ENCODE peak calls at places on chromosome X, in seven cellular contexts. O is H1, B is K562, D is A549, T is WTC11, P is endothelial cell of umbilical vein, I is SK-N-SH. Z is an unnamed sample.

GRCh38 chrX:26253526-26253925 is 37.6 kb downstream of the MAGEB5 start:
- DNase-seq in O (no peak), B (no peak), D (no peak), T (no peak), P (peak), I (no peak), Z (no peak)

GRCh38 chrX:85244411-85245210 is 820 bp downstream of the ZNF711 start:
- DNase-seq in O (no peak), B (peak), D (peak), T (peak), P (peak), I (peak), Z (no peak)

GRCh38 chrX:103774070-103774642 is 2.5 kb upstream of the PLP1 start:
- DNase-seq in O (no peak), B (no peak), D (peak), T (no peak), P (peak), I (peak), Z (peak)

GRCh38 chrX:155127465-155127864 is 56.2 kb downstream of the BRCC3 start:
- DNase-seq in O (no peak), B (no peak), D (no peak), T (no peak), P (no peak), I (no peak), Z (no peak)

GRCh38 chrX:49003696-49004095 is 1.6 kb upstream of the GRIPAP1 start:
- DNase-seq in O (no peak), B (no peak), D (no peak), T (no peak), P (no peak), I (no peak), Z (no peak)

GRCh38 chrX:69085826-69086225 is 79.4 kb downstream of the PJA1 start:
- DNase-seq in O (no peak), B (no peak), D (no peak), T (no peak), P (no peak), I (no peak), Z (no peak)

GRCh38 chrX:13000311-13000811 is 25.5 kb downstream of the TMSB4X start:
- DNase-seq in O (no peak), B (no peak), D (no peak), T (no peak), P (no peak), I (no peak), Z (peak)

GRCh38 chrX:120023259-120023658 is 54.2 kb downstream of the RHOXF2B start:
- DNase-seq in O (no peak), B (no peak), D (no peak), T (no peak), P (no peak), I (no peak), Z (no peak)

GRCh38 chrX:28787206-28787605 is 200.0 kb downstream of the IL1RAPL1 start:
- DNase-seq in O (no peak), B (no peak), D (peak), T (no peak), P (peak), I (no peak), Z (no peak)

GRCh38 chrX:110415440-110416167 is 57.0 kb downstream of the RTL9 start:
- DNase-seq in O (no peak), B (no peak), D (no peak), T (no peak), P (no peak), I (no peak), Z (no peak)

GRCh38 chrX:68721991-68722860 is 74.8 kb downstream of the STARD8 start:
- DNase-seq in O (no peak), B (no peak), D (no peak), T (no peak), P (no peak), I (no peak), Z (no peak)

GRCh38 chrX:9654928-9655327 is 110.7 kb downstream of the GPR143 start:
- DNase-seq in O (no peak), B (no peak), D (no peak), T (no peak), P (no peak), I (no peak), Z (no peak)

GRCh38 chrX:96692454-96692853 is 7.8 kb downstream of the DIAPH2 start:
- DNase-seq in O (no peak), B (no peak), D (no peak), T (no peak), P (no peak), I (no peak), Z (peak)

GRCh38 chrX:115562492-115562872 is 1.5 kb downstream of the PLS3 start:
- DNase-seq in O (no peak), B (no peak), D (peak), T (no peak), P (peak), I (no peak), Z (no peak)

GRCh38 chrX:119552508-119552907 is 12.7 kb downstream of the STEEP1 start:
- DNase-seq in O (no peak), B (no peak), D (no peak), T (no peak), P (no peak), I (no peak), Z (no peak)

GRCh38 chrX:53926030-53926429 is 118.2 kb downstream of the PHF8 start:
- DNase-seq in O (no peak), B (no peak), D (no peak), T (no peak), P (no peak), I (no peak), Z (no peak)

GRCh38 chrX:44906041-44906440 is 33.1 kb downstream of the KDM6A start:
- DNase-seq in O (no peak), B (no peak), D (no peak), T (no peak), P (no peak), I (no peak), Z (no peak)

GRCh38 chrX:23372220-23372902 is 37.7 kb downstream of the PTCHD1 start:
- DNase-seq in O (no peak), B (no peak), D (no peak), T (no peak), P (no peak), I (no peak), Z (no peak)

GRCh38 chrX:134737721-134738369 is 79.6 kb upstream of the PLAC1 start:
- DNase-seq in O (no peak), B (no peak), D (no peak), T (no peak), P (no peak), I (no peak), Z (no peak)

GRCh38 chrX:91257388-91257787 is 177.3 kb upstream of the PABPC5 start:
- DNase-seq in O (no peak), B (no peak), D (no peak), T (no peak), P (no peak), I (no peak), Z (no peak)

GRCh38 chrX:83658731-83659130 is 150.6 kb downstream of the POU3F4 start:
- DNase-seq in O (no peak), B (no peak), D (peak), T (no peak), P (no peak), I (peak), Z (peak)

GRCh38 chrX:96841325-96841724 is 42.4 kb upstream of the RPA4 start:
- DNase-seq in O (no peak), B (no peak), D (no peak), T (no peak), P (no peak), I (no peak), Z (no peak)

GRCh38 chrX:46308106-46308505 is 237.1 kb downstream of the ZNF674 start:
- DNase-seq in O (no peak), B (no peak), D (no peak), T (no peak), P (no peak), I (no peak), Z (no peak)

GRCh38 chrX:40809210-40809609 is 73.9 kb upstream of the MED14 start:
- DNase-seq in O (no peak), B (no peak), D (no peak), T (no peak), P (no peak), I (no peak), Z (no peak)

DNA sequence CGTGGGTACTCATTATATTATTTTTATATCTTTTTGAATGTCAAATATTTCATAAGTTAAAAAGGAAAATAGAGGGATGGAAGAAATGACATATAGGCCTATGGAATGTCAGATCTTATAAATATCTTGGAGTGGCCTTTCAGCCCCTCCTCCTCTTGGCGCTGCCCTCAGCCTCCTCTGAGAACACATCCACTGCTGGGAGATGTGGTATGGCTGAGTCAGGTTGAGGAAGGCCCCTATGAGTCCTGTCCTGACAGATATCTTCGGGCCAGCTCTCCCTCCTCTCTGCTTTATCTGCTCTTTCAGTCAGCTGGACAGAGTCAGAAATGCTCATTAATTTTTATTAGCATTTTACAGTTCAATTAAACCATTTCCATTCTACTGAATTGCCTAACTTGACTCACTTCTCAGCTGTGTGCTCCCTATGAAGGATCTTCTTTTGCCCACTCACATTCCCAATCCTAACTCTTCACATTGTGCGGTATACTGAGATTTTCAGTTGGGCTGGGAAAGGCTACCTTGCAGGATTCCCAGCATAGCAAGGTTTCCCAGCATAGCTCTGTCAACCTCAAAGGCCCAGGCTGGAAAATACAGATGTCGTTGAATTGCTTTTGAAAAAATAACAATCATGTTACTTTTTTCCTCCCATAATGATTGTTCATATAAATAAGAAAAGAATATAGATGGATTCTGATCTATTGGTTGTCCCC is 128.0 kb downstream of the ARHGEF9 start:
- DNase-seq in O (no peak), B (no peak), D (no peak), T (no peak), P (no peak), I (no peak), Z (no peak)
- TF ChIP-seq MAX in O (no peak), B (no peak), D (no peak), T (no peak), P (no peak), I (no peak), Z (no peak)

GRCh38 chrX:10833299-10834169 is 213.1 kb upstream of the MID1 start:
- DNase-seq in O (peak), B (no peak), D (no peak), T (peak), P (no peak), I (no peak), Z (peak)
- TF ChIP-seq MAX in O (no peak), B (no peak), D (no peak), T (no peak), P (no peak), I (no peak), Z (no peak)

DNA sequence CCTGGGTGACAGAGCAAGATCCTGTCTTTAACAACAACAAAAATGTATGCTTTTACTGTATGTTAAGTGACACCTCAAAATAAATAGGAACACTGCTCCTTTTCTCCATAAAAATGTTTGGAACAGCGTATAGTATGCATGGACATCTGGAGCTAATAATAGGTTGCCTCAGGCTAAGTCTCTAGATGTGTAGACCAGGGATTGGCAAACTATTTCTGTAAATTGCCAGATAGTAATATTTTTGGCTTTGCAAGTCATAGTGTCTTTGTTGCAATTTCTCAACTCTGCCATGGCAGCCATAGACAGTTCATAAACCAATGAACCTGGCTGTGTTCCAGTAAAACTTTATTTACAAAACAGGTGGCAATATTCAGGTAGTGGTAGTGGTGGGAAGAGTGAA is 76.6 kb upstream of the CBLL2 start:
- DNase-seq in O (no peak), B (no peak), D (no peak), T (no peak), P (no peak), I (no peak), Z (no peak)
- TF ChIP-seq MAX in O (no peak), B (no peak), D (no peak), T (no peak), P (no peak), I (no peak), Z (no peak)

GRCh38 chrX:152814048-152814447 is 16.5 kb downstream of the CETN2 start:
- DNase-seq in O (no peak), B (no peak), D (no peak), T (no peak), P (peak), I (no peak), Z (no peak)

GRCh38 chrX:152819732-152820131 is 10.8 kb downstream of the CETN2 start:
- DNase-seq in O (no peak), B (no peak), D (no peak), T (no peak), P (no peak), I (no peak), Z (no peak)

GRCh38 chrX:152819271-152819670 is 11.3 kb downstream of the CETN2 start:
- DNase-seq in O (no peak), B (no peak), D (no peak), T (no peak), P (no peak), I (no peak), Z (no peak)

GRCh38 chrX:152813211-152813610 is 17.3 kb downstream of the CETN2 start:
- DNase-seq in O (no peak), B (no peak), D (no peak), T (no peak), P (no peak), I (no peak), Z (no peak)

DNA sequence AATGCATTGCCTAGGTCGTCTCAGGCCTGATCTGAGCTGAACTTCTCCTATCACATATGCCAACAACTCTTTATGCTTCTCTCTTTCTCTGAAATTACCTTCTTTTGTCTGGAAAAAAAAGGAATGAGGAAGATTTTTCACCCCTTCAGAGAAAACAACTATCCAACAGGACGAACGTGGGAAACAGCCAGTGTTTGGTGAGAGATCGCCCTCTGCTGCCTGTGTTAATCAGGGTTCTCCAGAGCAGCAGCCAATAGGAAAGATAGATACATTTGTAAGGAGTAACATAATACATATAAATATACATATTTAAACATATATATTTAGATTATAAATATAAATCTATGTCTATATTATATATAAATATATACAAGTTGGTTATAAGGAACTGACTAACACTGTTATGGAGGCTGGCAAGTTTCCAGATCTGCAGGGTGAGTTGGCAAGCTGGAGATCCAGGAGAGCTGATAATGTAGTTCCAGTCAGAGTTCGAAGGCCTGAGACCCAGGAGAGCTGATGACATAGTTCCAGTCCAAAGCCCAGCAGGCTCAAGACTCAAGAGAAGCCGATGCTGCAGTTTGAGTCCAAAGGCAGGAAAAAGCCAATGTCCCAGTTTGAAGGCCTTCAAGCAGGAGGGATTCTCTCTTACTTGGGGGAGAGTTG is 13.3 kb downstream of the CETN2 start:
- DNase-seq in O (no peak), B (peak), D (no peak), T (peak), P (peak), I (peak), Z (peak)
- TF ChIP-seq MAX in O (no peak), B (no peak), D (no peak), T (no peak), P (no peak), I (no peak), Z (no peak)

GRCh38 chrX:14409341-14409740 is 120.0 kb upstream of the GLRA2 start:
- DNase-seq in O (no peak), B (no peak), D (no peak), T (no peak), P (no peak), I (no peak), Z (no peak)
- TF ChIP-seq MAX in O (no peak), B (no peak), D (no peak), T (no peak), P (no peak), I (no peak), Z (no peak)

GRCh38 chrX:16188687-16189086 is 21.4 kb downstream of the MAGEB17 start:
- DNase-seq in O (no peak), B (no peak), D (no peak), T (no peak), P (peak), I (no peak), Z (no peak)
- TF ChIP-seq MAX in O (no peak), B (no peak), D (no peak), T (no peak), P (no peak), I (no peak), Z (no peak)

DNA sequence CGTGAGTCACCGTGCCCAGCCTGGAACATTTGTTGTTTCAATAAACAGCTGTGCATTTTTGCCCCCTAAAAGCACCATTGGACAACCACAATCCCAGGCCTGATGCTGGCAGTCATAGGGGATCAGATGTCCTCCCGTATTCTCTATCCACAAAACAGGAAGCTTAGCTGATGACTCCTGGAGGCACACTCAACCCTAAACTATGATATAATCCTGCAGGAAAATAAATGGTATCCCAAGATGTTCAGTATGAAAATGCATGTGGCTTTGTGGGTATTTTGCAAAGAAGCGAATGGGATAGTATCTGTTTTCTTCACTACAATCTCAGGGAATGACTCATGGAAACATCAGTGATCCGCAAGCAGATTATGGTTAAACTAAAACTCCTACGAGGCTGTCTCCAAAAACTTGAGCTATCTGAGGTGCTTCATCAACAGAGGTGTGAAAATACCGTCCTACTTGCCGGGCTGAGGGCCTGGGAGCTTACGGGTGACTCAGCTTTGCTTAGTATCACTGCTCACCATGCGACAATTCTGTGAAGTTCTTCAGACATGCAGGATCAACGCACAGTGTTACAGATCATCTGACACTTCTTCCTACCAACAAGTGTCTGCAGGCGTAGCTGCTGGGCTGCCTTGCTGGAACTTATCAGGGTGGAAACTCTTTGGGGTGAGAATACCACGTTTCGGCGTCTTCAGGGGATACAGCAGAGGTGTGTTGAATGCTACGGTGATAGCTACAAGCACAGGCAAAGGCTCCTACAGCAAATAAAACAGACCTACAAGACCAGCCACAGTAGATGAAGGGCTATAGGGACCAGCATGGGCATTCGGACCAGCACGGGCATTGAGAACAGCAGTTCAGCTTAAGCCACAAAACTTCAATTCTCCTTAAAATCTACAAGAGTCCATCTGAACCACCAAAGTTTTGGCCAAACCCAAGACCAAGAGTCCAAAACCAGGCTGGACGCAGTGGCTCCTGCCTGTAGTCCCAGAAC is 148.5 kb downstream of the DHRSX start:
- DNase-seq in O (no peak), B (peak), D (peak), T (no peak), P (peak), I (no peak), Z (no peak)
- TF ChIP-seq MAX in O (no peak), B (peak), D (peak), T (no peak), P (no peak), I (peak), Z (no peak)

DNA sequence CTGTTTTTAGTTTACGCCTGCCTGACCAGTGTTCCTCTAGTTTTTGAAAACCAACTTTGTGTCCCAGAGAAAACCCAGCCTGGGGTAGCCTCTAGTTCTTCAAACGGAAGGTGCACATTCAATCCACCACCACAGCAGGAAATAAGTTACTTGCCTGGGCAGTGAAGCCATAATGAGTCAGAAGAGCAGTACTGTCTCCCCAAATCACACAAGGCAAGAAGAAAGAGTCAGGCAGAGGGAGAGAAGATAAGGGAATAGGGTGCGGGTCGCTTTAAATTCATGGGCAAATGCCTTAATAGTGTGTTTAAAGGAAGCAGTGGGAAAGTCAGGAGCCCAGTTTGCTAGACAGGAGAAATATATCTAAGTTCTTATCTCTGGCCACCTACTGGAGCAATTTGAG is 333.8 kb upstream of the GRIA3 start:
- DNase-seq in O (no peak), B (no peak), D (no peak), T (no peak), P (no peak), I (no peak), Z (no peak)
- TF ChIP-seq MAX in O (no peak), B (no peak), D (no peak), T (no peak), P (no peak), I (no peak), Z (no peak)

GRCh38 chrX:47581731-47582647 is at the start of gene TIMP1:
- DNase-seq in O (no peak), B (peak), D (peak), T (peak), P (peak), I (peak), Z (peak)
- TF ChIP-seq MAX in O (no peak), B (peak), D (no peak), T (no peak), P (no peak), I (peak), Z (no peak)

Z was measured in NB4.